ENCODE peak calls at places on chromosomes 1 and 21, in six cellular contexts. One of them, this sample, is unnamed.

GRCh38 chr1:155698382-155699038 is 9.6 kb downstream of the DAP3 start:
- DNase-seq in HEK293T: no peak
- DNase-seq in GM12878: no peak
- DNase-seq in K562: no peak
- DNase-seq in A549: no peak
- DNase-seq in HepG2: peak
- DNase-seq in this sample: peak

GRCh38 chr1:66752671-66753371 is 562 bp downstream of the DYNLT5 start:
- DNase-seq in HEK293T: no peak
- DNase-seq in GM12878: no peak
- DNase-seq in K562: no peak
- DNase-seq in A549: no peak
- DNase-seq in HepG2: no peak
- DNase-seq in this sample: no peak

GRCh38 chr1:8945568-8945967 is at the start of gene CA6:
- DNase-seq in HEK293T: no peak
- DNase-seq in GM12878: no peak
- DNase-seq in K562: no peak
- DNase-seq in A549: no peak
- DNase-seq in HepG2: no peak
- DNase-seq in this sample: no peak

GRCh38 chr1:208520700-208521099 is 276.5 kb upstream of the PLXNA2 start:
- DNase-seq in HEK293T: no peak
- DNase-seq in GM12878: no peak
- DNase-seq in K562: no peak
- DNase-seq in A549: no peak
- DNase-seq in HepG2: no peak
- DNase-seq in this sample: no peak

GRCh38 chr1:75672528-75673393 is 51.7 kb upstream of the ACADM start:
- DNase-seq in HEK293T: peak
- DNase-seq in GM12878: no peak
- DNase-seq in K562: peak
- DNase-seq in A549: no peak
- DNase-seq in HepG2: peak
- DNase-seq in this sample: peak

GRCh38 chr21:34613679-34614442 is 1.1 kb downstream of the RCAN1 start:
- DNase-seq in HEK293T: no peak
- DNase-seq in GM12878: no peak
- DNase-seq in K562: peak
- DNase-seq in A549: no peak
- DNase-seq in HepG2: no peak
- DNase-seq in this sample: peak

GRCh38 chr1:56577859-56578663 is 1.3 kb downstream of the PLPP3 start:
- DNase-seq in HEK293T: peak
- DNase-seq in GM12878: no peak
- DNase-seq in K562: no peak
- DNase-seq in A549: peak
- DNase-seq in HepG2: peak
- DNase-seq in this sample: peak

GRCh38 chr1:229841230-229841629 is 215.2 kb downstream of the URB2 start:
- DNase-seq in HEK293T: no peak
- DNase-seq in GM12878: peak
- DNase-seq in K562: no peak
- DNase-seq in A549: no peak
- DNase-seq in HepG2: no peak
- DNase-seq in this sample: no peak

GRCh38 chr1:234114648-234115307 is 210.3 kb downstream of the SLC35F3 start:
- DNase-seq in HEK293T: peak
- DNase-seq in GM12878: peak
- DNase-seq in K562: peak
- DNase-seq in A549: peak
- DNase-seq in HepG2: peak
- DNase-seq in this sample: peak

GRCh38 chr1:42822833-42823392 is 5.7 kb upstream of the SVBP start:
- DNase-seq in HEK293T: no peak
- DNase-seq in GM12878: no peak
- DNase-seq in K562: no peak
- DNase-seq in A549: no peak
- DNase-seq in HepG2: no peak
- DNase-seq in this sample: peak

GRCh38 chr1:241695454-241696171 is 43.5 kb downstream of the WDR64 start:
- DNase-seq in HEK293T: no peak
- DNase-seq in GM12878: no peak
- DNase-seq in K562: no peak
- DNase-seq in A549: no peak
- DNase-seq in HepG2: no peak
- DNase-seq in this sample: peak

GRCh38 chr1:158087320-158087927 is 93.3 kb upstream of the CD1D start:
- DNase-seq in HEK293T: peak
- DNase-seq in GM12878: no peak
- DNase-seq in K562: peak
- DNase-seq in A549: peak
- DNase-seq in HepG2: peak
- DNase-seq in this sample: peak

GRCh38 chr1:54965624-54966340 is 14.6 kb upstream of the TMEM61 start:
- DNase-seq in HEK293T: peak
- DNase-seq in GM12878: peak
- DNase-seq in K562: peak
- DNase-seq in A549: no peak
- DNase-seq in HepG2: no peak
- DNase-seq in this sample: peak

GRCh38 chr1:180524160-180524914 is 22.0 kb upstream of the ACBD6 start:
- DNase-seq in HEK293T: no peak
- DNase-seq in GM12878: no peak
- DNase-seq in K562: no peak
- DNase-seq in A549: no peak
- DNase-seq in HepG2: no peak
- DNase-seq in this sample: peak

GRCh38 chr1:160474392-160475242 is 48.4 kb downstream of the SLAMF6 start:
- DNase-seq in HEK293T: no peak
- DNase-seq in GM12878: peak
- DNase-seq in K562: no peak
- DNase-seq in A549: no peak
- DNase-seq in HepG2: no peak
- DNase-seq in this sample: no peak

GRCh38 chr1:207298666-207299065 is 22.8 kb upstream of the CD55 start:
- DNase-seq in HEK293T: no peak
- DNase-seq in GM12878: no peak
- DNase-seq in K562: no peak
- DNase-seq in A549: no peak
- DNase-seq in HepG2: no peak
- DNase-seq in this sample: peak

GRCh38 chr1:202270871-202271326 is 70.8 kb downstream of the UBE2T start:
- DNase-seq in HEK293T: no peak
- DNase-seq in GM12878: no peak
- DNase-seq in K562: no peak
- DNase-seq in A549: no peak
- DNase-seq in HepG2: no peak
- DNase-seq in this sample: no peak

GRCh38 chr1:52706941-52707926 is 9.1 kb upstream of the COA7 start:
- DNase-seq in HEK293T: no peak
- DNase-seq in GM12878: no peak
- DNase-seq in K562: no peak
- DNase-seq in A549: no peak
- DNase-seq in HepG2: no peak
- DNase-seq in this sample: no peak

GRCh38 chr1:209815495-209815894 is 9.6 kb upstream of the IRF6 start:
- DNase-seq in HEK293T: no peak
- DNase-seq in GM12878: no peak
- DNase-seq in K562: no peak
- DNase-seq in A549: no peak
- DNase-seq in HepG2: no peak
- DNase-seq in this sample: no peak
- TF ChIP-seq BHLHE40 in HEK293T: no peak
- TF ChIP-seq BHLHE40 in GM12878: no peak
- TF ChIP-seq BHLHE40 in K562: no peak
- TF ChIP-seq BHLHE40 in A549: no peak
- TF ChIP-seq BHLHE40 in HepG2: no peak
- TF ChIP-seq BHLHE40 in this sample: no peak

GRCh38 chr1:87497804-87498203 is 169.1 kb downstream of the LMO4 start:
- DNase-seq in HEK293T: no peak
- DNase-seq in GM12878: no peak
- DNase-seq in K562: no peak
- DNase-seq in A549: no peak
- DNase-seq in HepG2: no peak
- DNase-seq in this sample: no peak

GRCh38 chr1:87495147-87495546 is 166.5 kb downstream of the LMO4 start:
- DNase-seq in HEK293T: no peak
- DNase-seq in GM12878: no peak
- DNase-seq in K562: peak
- DNase-seq in A549: no peak
- DNase-seq in HepG2: no peak
- DNase-seq in this sample: no peak

GRCh38 chr1:87501738-87502137 is 173.1 kb downstream of the LMO4 start:
- DNase-seq in HEK293T: no peak
- DNase-seq in GM12878: no peak
- DNase-seq in K562: no peak
- DNase-seq in A549: no peak
- DNase-seq in HepG2: no peak
- DNase-seq in this sample: peak

GRCh38 chr1:87495870-87496269 is 167.2 kb downstream of the LMO4 start:
- DNase-seq in HEK293T: no peak
- DNase-seq in GM12878: no peak
- DNase-seq in K562: no peak
- DNase-seq in A549: no peak
- DNase-seq in HepG2: no peak
- DNase-seq in this sample: no peak
- TF ChIP-seq BHLHE40 in HEK293T: no peak
- TF ChIP-seq BHLHE40 in GM12878: no peak
- TF ChIP-seq BHLHE40 in K562: no peak
- TF ChIP-seq BHLHE40 in A549: no peak
- TF ChIP-seq BHLHE40 in HepG2: no peak
- TF ChIP-seq BHLHE40 in this sample: no peak

GRCh38 chr21:28253378-28253777 is 739.3 kb downstream of the LTN1 start:
- DNase-seq in HEK293T: no peak
- DNase-seq in GM12878: no peak
- DNase-seq in K562: no peak
- DNase-seq in A549: no peak
- DNase-seq in HepG2: no peak
- DNase-seq in this sample: peak

GRCh38 chr21:28253971-28254370 is 738.7 kb downstream of the LTN1 start:
- DNase-seq in HEK293T: no peak
- DNase-seq in GM12878: no peak
- DNase-seq in K562: no peak
- DNase-seq in A549: no peak
- DNase-seq in HepG2: no peak
- DNase-seq in this sample: no peak

GRCh38 chr21:28261291-28261690 is 731.4 kb downstream of the LTN1 start:
- DNase-seq in HEK293T: no peak
- DNase-seq in GM12878: no peak
- DNase-seq in K562: no peak
- DNase-seq in A549: no peak
- DNase-seq in HepG2: no peak
- DNase-seq in this sample: no peak

GRCh38 chr21:28256420-28256831 is 736.3 kb downstream of the LTN1 start:
- DNase-seq in HEK293T: no peak
- DNase-seq in GM12878: no peak
- DNase-seq in K562: no peak
- DNase-seq in A549: no peak
- DNase-seq in HepG2: peak
- DNase-seq in this sample: peak

DNA sequence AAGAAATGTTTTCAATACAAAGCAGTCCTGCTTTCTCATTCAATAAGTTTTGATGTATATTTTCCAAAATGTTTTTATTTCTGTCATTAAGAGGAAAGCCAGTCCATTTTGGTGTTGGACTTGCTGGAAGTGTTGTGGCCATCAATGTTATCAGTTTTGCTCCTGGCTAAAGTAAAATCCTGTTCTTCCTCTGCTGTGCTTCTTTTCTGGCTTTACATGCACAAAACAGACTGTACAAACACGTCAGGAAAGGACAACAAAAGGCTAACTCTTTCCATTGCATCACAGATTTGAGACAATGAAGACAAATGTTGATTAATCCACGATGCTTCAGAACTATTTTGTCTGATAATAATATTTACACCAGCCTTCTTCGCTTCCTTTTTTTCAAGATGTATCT is 735.4 kb downstream of the LTN1 start:
- DNase-seq in HEK293T: no peak
- DNase-seq in GM12878: no peak
- DNase-seq in K562: no peak
- DNase-seq in A549: no peak
- DNase-seq in HepG2: peak
- DNase-seq in this sample: no peak
- TF ChIP-seq BHLHE40 in HEK293T: no peak
- TF ChIP-seq BHLHE40 in GM12878: no peak
- TF ChIP-seq BHLHE40 in K562: no peak
- TF ChIP-seq BHLHE40 in A549: no peak
- TF ChIP-seq BHLHE40 in HepG2: no peak
- TF ChIP-seq BHLHE40 in this sample: no peak

GRCh38 chr1:1434131-1434811 is 1.2 kb upstream of the VWA1 start:
- DNase-seq in HEK293T: no peak
- DNase-seq in GM12878: no peak
- DNase-seq in K562: no peak
- DNase-seq in A549: no peak
- DNase-seq in HepG2: peak
- DNase-seq in this sample: no peak

GRCh38 chr1:1434812-1435093 is 737 bp upstream of the VWA1 start:
- DNase-seq in HEK293T: peak
- DNase-seq in GM12878: no peak
- DNase-seq in K562: no peak
- DNase-seq in A549: no peak
- DNase-seq in HepG2: no peak
- DNase-seq in this sample: no peak

GRCh38 chr1:1435911-1436633 is 582 bp downstream of the VWA1 start:
- DNase-seq in HEK293T: peak
- DNase-seq in GM12878: no peak
- DNase-seq in K562: no peak
- DNase-seq in A549: no peak
- DNase-seq in HepG2: no peak
- DNase-seq in this sample: no peak

GRCh38 chr1:1436634-1437032 is 1.1 kb downstream of the VWA1 start:
- DNase-seq in HEK293T: peak
- DNase-seq in GM12878: no peak
- DNase-seq in K562: no peak
- DNase-seq in A549: no peak
- DNase-seq in HepG2: no peak
- DNase-seq in this sample: no peak

DNA sequence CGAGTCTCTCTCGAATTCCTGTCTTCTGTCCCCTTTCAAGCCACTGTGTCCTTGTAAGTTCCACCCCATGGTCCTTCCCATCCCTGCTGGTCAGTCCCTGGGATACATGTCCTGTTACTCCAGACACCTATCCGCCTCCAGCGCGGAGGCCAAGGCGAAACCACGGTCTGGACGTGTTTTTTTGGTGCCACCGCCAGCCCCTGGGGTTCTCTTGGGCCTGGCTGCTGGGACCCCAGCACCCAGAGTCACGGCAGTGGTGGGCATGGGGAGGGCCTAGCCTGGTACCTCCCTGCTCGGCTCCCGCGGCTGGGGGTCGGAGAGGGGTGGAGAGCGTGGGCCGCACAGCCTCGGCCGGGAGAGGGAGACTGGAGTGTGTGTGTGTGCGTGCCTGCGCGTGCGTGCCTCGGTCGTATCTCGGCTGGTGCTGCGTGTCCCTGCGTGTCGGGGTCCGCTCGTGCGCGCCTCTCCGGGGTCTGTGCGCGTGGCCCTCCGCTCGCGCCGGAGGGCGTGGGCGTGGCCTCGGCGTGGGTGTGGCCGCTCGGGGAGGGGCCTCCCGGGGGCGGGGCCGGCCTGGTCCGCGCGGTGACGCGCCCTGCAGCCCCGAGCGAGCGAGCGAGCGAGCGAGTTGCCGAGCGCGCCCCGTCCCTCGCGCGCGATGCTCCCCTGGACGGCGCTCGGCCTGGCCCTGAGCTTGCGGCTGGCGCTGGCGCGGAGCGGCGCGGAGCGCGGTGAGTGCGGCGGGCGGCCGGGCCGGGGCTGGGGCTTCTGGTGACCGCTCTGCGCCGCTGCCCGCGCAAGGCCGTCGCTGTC is at the start of gene VWA1:
- DNase-seq in HEK293T: peak
- DNase-seq in GM12878: no peak
- DNase-seq in K562: peak
- DNase-seq in A549: no peak
- DNase-seq in HepG2: no peak
- DNase-seq in this sample: peak
- TF ChIP-seq BHLHE40 in HEK293T: no peak
- TF ChIP-seq BHLHE40 in GM12878: no peak
- TF ChIP-seq BHLHE40 in K562: peak
- TF ChIP-seq BHLHE40 in A549: no peak
- TF ChIP-seq BHLHE40 in HepG2: no peak
- TF ChIP-seq BHLHE40 in this sample: no peak